ENCODE peak calls at places on chromosome 20, in four cellular contexts. One of them, this sample, is unnamed.

GRCh38 chr20:15789083-15789482 is 784.2 kb downstream of the KIF16B start:
- DNase-seq in pancreas: no peak
- DNase-seq in adrenal gland: no peak
- DNase-seq in SJSA1: no peak
- DNase-seq in this sample: no peak

GRCh38 chr20:61434361-61434781 is 182.3 kb downstream of the CDH4 start:
- DNase-seq in pancreas: no peak
- DNase-seq in adrenal gland: no peak
- DNase-seq in SJSA1: no peak
- DNase-seq in this sample: no peak

GRCh38 chr20:22690616-22691179 is 106.3 kb upstream of the FOXA2 start:
- DNase-seq in pancreas: no peak
- DNase-seq in adrenal gland: no peak
- DNase-seq in SJSA1: no peak
- DNase-seq in this sample: no peak

GRCh38 chr20:53487453-53487852 is 106.2 kb downstream of the ZNF217 start:
- DNase-seq in pancreas: no peak
- DNase-seq in adrenal gland: no peak
- DNase-seq in SJSA1: no peak
- DNase-seq in this sample: no peak

GRCh38 chr20:14775778-14776177 is 438.4 kb upstream of the FLRT3 start:
- DNase-seq in pancreas: no peak
- DNase-seq in adrenal gland: peak; percentile 63
- DNase-seq in SJSA1: no peak
- DNase-seq in this sample: no peak

GRCh38 chr20:8039048-8039447 is 19.5 kb upstream of the TMX4 start:
- DNase-seq in pancreas: no peak
- DNase-seq in adrenal gland: no peak
- DNase-seq in SJSA1: no peak
- DNase-seq in this sample: no peak

GRCh38 chr20:44979090-44979621 is 12.8 kb downstream of the STK4 start:
- DNase-seq in pancreas: no peak
- DNase-seq in adrenal gland: no peak
- DNase-seq in SJSA1: peak; percentile 21
- DNase-seq in this sample: peak; percentile 43

GRCh38 chr20:40154514-40154913 is 534.5 kb downstream of the MAFB start:
- DNase-seq in pancreas: no peak
- DNase-seq in adrenal gland: no peak
- DNase-seq in SJSA1: no peak
- DNase-seq in this sample: no peak

GRCh38 chr20:48949304-48950170 is 28.0 kb downstream of the ARFGEF2 start:
- DNase-seq in pancreas: no peak
- DNase-seq in adrenal gland: no peak
- DNase-seq in SJSA1: no peak
- DNase-seq in this sample: no peak

GRCh38 chr20:2139250-2139649 is 37.6 kb downstream of the STK35 start:
- DNase-seq in pancreas: no peak
- DNase-seq in adrenal gland: no peak
- DNase-seq in SJSA1: no peak
- DNase-seq in this sample: no peak

GRCh38 chr20:49889943-49890650 is 25.2 kb downstream of the SPATA2 start:
- DNase-seq in pancreas: no peak
- DNase-seq in adrenal gland: no peak
- DNase-seq in SJSA1: no peak
- DNase-seq in this sample: no peak

GRCh38 chr20:5947276-5947675 is 3.1 kb downstream of the TRMT6 start:
- DNase-seq in pancreas: no peak
- DNase-seq in adrenal gland: no peak
- DNase-seq in SJSA1: no peak
- DNase-seq in this sample: no peak

GRCh38 chr20:35823937-35824336 is 52.1 kb downstream of the PHF20 start:
- DNase-seq in pancreas: no peak
- DNase-seq in adrenal gland: no peak
- DNase-seq in SJSA1: peak; percentile 62
- DNase-seq in this sample: no peak

GRCh38 chr20:34108616-34109174 is 3.3 kb downstream of the EIF2S2 start:
- DNase-seq in pancreas: no peak
- DNase-seq in adrenal gland: no peak
- DNase-seq in SJSA1: no peak
- DNase-seq in this sample: no peak

GRCh38 chr20:15889073-15889923 is 684.0 kb downstream of the KIF16B start:
- DNase-seq in pancreas: no peak
- DNase-seq in adrenal gland: no peak
- DNase-seq in SJSA1: no peak
- DNase-seq in this sample: no peak

GRCh38 chr20:3156811-3157619 is 2.6 kb downstream of the FASTKD5 start:
- DNase-seq in pancreas: no peak
- DNase-seq in adrenal gland: no peak
- DNase-seq in SJSA1: no peak
- DNase-seq in this sample: no peak

GRCh38 chr20:34861386-34862084 is 11.1 kb downstream of the GGT7 start:
- DNase-seq in pancreas: peak; percentile 65
- DNase-seq in adrenal gland: no peak
- DNase-seq in SJSA1: no peak
- DNase-seq in this sample: no peak

GRCh38 chr20:46407671-46407996 is 1.2 kb upstream of the ELMO2 start:
- DNase-seq in pancreas: peak; percentile 51
- DNase-seq in adrenal gland: peak; percentile 30
- DNase-seq in SJSA1: no peak
- DNase-seq in this sample: no peak

GRCh38 chr20:44287272-44288097 is 23.5 kb downstream of the FITM2 start:
- DNase-seq in pancreas: no peak
- DNase-seq in adrenal gland: peak; percentile 48
- DNase-seq in SJSA1: no peak
- DNase-seq in this sample: no peak

DNA sequence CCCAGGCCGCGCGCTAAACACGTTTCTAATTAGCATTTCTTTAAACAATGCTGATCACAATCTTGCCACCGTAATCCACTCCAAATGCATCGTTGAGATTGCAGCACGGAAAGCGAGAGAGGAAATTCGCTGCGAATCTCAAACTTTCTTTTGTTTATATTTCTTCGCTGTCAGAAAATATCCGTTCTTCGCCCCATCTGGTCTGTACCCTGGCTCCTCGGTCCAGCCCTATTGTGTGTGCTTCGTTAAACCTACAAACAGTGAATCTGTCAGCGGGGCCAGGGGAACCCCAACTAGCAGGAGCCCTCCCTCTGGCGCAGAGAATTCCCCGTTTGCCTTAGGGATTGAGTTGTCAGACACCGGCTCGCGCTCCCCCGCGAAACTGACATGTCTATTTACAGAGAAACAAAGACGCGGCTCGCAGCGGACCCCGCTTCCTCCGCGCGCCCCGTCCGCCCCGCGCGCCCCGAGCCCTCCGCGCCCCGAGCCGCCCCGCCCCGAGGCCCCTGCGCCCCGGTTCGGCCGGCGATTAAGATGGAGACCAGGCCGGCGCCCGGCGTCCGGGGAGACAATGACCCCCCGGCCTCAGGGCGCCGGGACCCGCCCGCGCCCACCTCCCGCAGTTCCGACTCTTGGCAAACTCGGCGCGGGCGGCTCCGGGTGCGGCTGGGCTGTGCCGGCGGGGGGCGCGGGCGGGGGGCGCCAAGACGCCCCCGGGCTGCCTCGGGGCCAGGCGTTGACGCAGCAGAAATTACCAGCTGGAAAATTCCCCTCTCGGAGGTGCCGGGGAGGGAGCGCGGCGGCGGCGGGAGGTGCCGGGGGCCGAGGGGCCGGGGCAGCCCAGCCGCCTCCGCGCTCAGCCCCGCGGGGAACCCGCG is 882 bp downstream of the ZBTB46 start:
- DNase-seq in pancreas: no peak
- DNase-seq in adrenal gland: no peak
- DNase-seq in SJSA1: no peak
- DNase-seq in this sample: no peak
- H3K27ac ChIP-seq in pancreas: no peak overlapping the region
- H3K27ac ChIP-seq in adrenal gland: peak overlapping the region; percentile 29
- H3K27ac ChIP-seq in SJSA1: no peak overlapping the region
- H3K27ac ChIP-seq in this sample: no peak overlapping the region

GRCh38 chr20:58531657-58532056 is 16.5 kb upstream of the APCDD1L start:
- DNase-seq in pancreas: no peak
- DNase-seq in adrenal gland: no peak
- DNase-seq in SJSA1: no peak
- DNase-seq in this sample: no peak
- H3K9me3 ChIP-seq in pancreas: no peaks in the 10 kb centered on the region
- H3K9me3 ChIP-seq in adrenal gland: no peaks in the 10 kb centered on the region
- H3K9me3 ChIP-seq in SJSA1: peaks cover 4% of the 10 kb centered on the region
- H3K9me3 ChIP-seq in this sample: peaks cover 40% of the 10 kb centered on the region

DNA sequence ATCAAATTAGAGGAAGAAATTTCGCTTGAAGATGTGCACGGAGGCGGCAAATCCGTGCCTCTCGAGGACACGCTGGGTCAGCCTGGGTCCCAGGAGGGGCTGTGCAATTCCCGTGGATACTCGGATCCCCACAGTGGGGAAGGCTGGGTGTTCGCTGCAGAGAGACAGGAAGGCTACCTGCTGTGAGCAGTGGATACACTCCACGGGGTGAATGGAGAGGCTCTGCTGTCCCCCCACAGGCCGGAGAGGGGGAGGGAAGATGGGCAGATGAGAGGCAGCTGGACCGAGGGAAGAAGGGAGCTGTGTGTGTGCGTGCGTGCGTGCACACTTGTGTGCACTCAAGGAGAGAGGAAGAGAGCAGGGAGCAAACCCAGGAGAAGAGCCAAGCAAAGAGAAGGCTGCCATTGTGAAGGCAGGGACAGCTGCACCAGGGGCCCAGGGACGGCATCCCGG is 57.3 kb downstream of the SULF2 start:
- DNase-seq in pancreas: no peak
- DNase-seq in adrenal gland: no peak
- DNase-seq in SJSA1: no peak
- DNase-seq in this sample: no peak
- H3K27ac ChIP-seq in pancreas: no peak overlapping the region
- H3K27ac ChIP-seq in adrenal gland: no peak overlapping the region
- H3K27ac ChIP-seq in SJSA1: no peak overlapping the region
- H3K27ac ChIP-seq in this sample: peak overlapping the region; percentile 62

GRCh38 chr20:59672576-59672975 is 68.2 kb downstream of the PHACTR3 start:
- DNase-seq in pancreas: no peak
- DNase-seq in adrenal gland: no peak
- DNase-seq in SJSA1: no peak
- DNase-seq in this sample: no peak

GRCh38 chr20:59673998-59674445 is 69.7 kb downstream of the PHACTR3 start:
- DNase-seq in pancreas: no peak
- DNase-seq in adrenal gland: no peak
- DNase-seq in SJSA1: no peak
- DNase-seq in this sample: no peak

GRCh38 chr20:59670786-59671492 is 66.6 kb downstream of the PHACTR3 start:
- DNase-seq in pancreas: no peak
- DNase-seq in adrenal gland: no peak
- DNase-seq in SJSA1: no peak
- DNase-seq in this sample: no peak

GRCh38 chr20:59671661-59672471 is 67.5 kb downstream of the PHACTR3 start:
- DNase-seq in pancreas: no peak
- DNase-seq in adrenal gland: no peak
- DNase-seq in SJSA1: no peak
- DNase-seq in this sample: no peak

GRCh38 chr20:59673288-59673997 is 69.1 kb downstream of the PHACTR3 start:
- DNase-seq in pancreas: no peak
- DNase-seq in adrenal gland: no peak
- DNase-seq in SJSA1: no peak
- DNase-seq in this sample: no peak
- H3K9me3 ChIP-seq in pancreas: no peaks in the 10 kb centered on the region
- H3K9me3 ChIP-seq in adrenal gland: no peaks in the 10 kb centered on the region
- H3K9me3 ChIP-seq in SJSA1: no peaks in the 10 kb centered on the region
- H3K9me3 ChIP-seq in this sample: no peaks in the 10 kb centered on the region

This sample was measured in CD4-positive, alpha-beta T cell.